ENCODE peak calls at places on chromosome 2, in nine cellular contexts. One of them, this sample, is unnamed.

GRCh38 chr2:113127646-113128385 is 418 bp downstream of the IL1RN start:
- DNase-seq in AG04450: no peak
- DNase-seq in fibroblast of mammary gland: no peak
- DNase-seq in heart left ventricle: no peak
- DNase-seq in fibroblast of lung: no peak
- DNase-seq in AG10803: no peak
- DNase-seq in stomach: no peak
- DNase-seq in coronary artery: peak
- DNase-seq in astrocyte of the spinal cord: no peak
- DNase-seq in this sample: no peak

GRCh38 chr2:107255744-107256143 is 369.8 kb upstream of the ST6GAL2 start:
- DNase-seq in AG04450: no peak
- DNase-seq in fibroblast of mammary gland: no peak
- DNase-seq in heart left ventricle: no peak
- DNase-seq in fibroblast of lung: no peak
- DNase-seq in AG10803: no peak
- DNase-seq in stomach: no peak
- DNase-seq in coronary artery: no peak
- DNase-seq in astrocyte of the spinal cord: no peak
- DNase-seq in this sample: no peak

GRCh38 chr2:32946314-32947075 is at the start of gene LTBP1:
- DNase-seq in AG04450: no peak
- DNase-seq in fibroblast of mammary gland: peak
- DNase-seq in heart left ventricle: peak
- DNase-seq in fibroblast of lung: peak
- DNase-seq in AG10803: peak
- DNase-seq in stomach: peak
- DNase-seq in coronary artery: peak
- DNase-seq in astrocyte of the spinal cord: peak
- DNase-seq in this sample: peak

GRCh38 chr2:161019311-161019710 is 140.9 kb upstream of the TANK start:
- DNase-seq in AG04450: no peak
- DNase-seq in fibroblast of mammary gland: peak
- DNase-seq in heart left ventricle: no peak
- DNase-seq in fibroblast of lung: no peak
- DNase-seq in AG10803: no peak
- DNase-seq in stomach: no peak
- DNase-seq in coronary artery: no peak
- DNase-seq in astrocyte of the spinal cord: no peak
- DNase-seq in this sample: no peak

GRCh38 chr2:72349016-72349415 is 201.4 kb upstream of the CYP26B1 start:
- DNase-seq in AG04450: no peak
- DNase-seq in fibroblast of mammary gland: no peak
- DNase-seq in heart left ventricle: no peak
- DNase-seq in fibroblast of lung: no peak
- DNase-seq in AG10803: no peak
- DNase-seq in stomach: no peak
- DNase-seq in coronary artery: no peak
- DNase-seq in astrocyte of the spinal cord: no peak
- DNase-seq in this sample: no peak

GRCh38 chr2:207967121-207967520 is 58.2 kb downstream of the PLEKHM3 start:
- DNase-seq in AG04450: no peak
- DNase-seq in fibroblast of mammary gland: no peak
- DNase-seq in heart left ventricle: no peak
- DNase-seq in fibroblast of lung: no peak
- DNase-seq in AG10803: no peak
- DNase-seq in stomach: no peak
- DNase-seq in coronary artery: no peak
- DNase-seq in astrocyte of the spinal cord: no peak
- DNase-seq in this sample: no peak

GRCh38 chr2:161836664-161837063 is 212.4 kb downstream of the SLC4A10 start:
- DNase-seq in AG04450: no peak
- DNase-seq in fibroblast of mammary gland: no peak
- DNase-seq in heart left ventricle: no peak
- DNase-seq in fibroblast of lung: no peak
- DNase-seq in AG10803: no peak
- DNase-seq in stomach: no peak
- DNase-seq in coronary artery: no peak
- DNase-seq in astrocyte of the spinal cord: no peak
- DNase-seq in this sample: no peak

GRCh38 chr2:137964066-137964858 is at the start of gene HNMT:
- DNase-seq in AG04450: no peak
- DNase-seq in fibroblast of mammary gland: peak
- DNase-seq in heart left ventricle: peak
- DNase-seq in fibroblast of lung: peak
- DNase-seq in AG10803: peak
- DNase-seq in stomach: peak
- DNase-seq in coronary artery: no peak
- DNase-seq in astrocyte of the spinal cord: peak
- DNase-seq in this sample: peak

GRCh38 chr2:178409261-178409660 is 41.7 kb downstream of the PRKRA start:
- DNase-seq in AG04450: no peak
- DNase-seq in fibroblast of mammary gland: no peak
- DNase-seq in heart left ventricle: no peak
- DNase-seq in fibroblast of lung: no peak
- DNase-seq in AG10803: no peak
- DNase-seq in stomach: no peak
- DNase-seq in coronary artery: no peak
- DNase-seq in astrocyte of the spinal cord: no peak
- DNase-seq in this sample: no peak

GRCh38 chr2:136246086-136246669 is 128.2 kb upstream of the CXCR4 start:
- DNase-seq in AG04450: no peak
- DNase-seq in fibroblast of mammary gland: peak
- DNase-seq in heart left ventricle: no peak
- DNase-seq in fibroblast of lung: peak
- DNase-seq in AG10803: peak
- DNase-seq in stomach: peak
- DNase-seq in coronary artery: no peak
- DNase-seq in astrocyte of the spinal cord: peak
- DNase-seq in this sample: peak

GRCh38 chr2:234905547-234906260 is 46.1 kb upstream of the SH3BP4 start:
- DNase-seq in AG04450: peak
- DNase-seq in fibroblast of mammary gland: no peak
- DNase-seq in heart left ventricle: no peak
- DNase-seq in fibroblast of lung: peak
- DNase-seq in AG10803: peak
- DNase-seq in stomach: no peak
- DNase-seq in coronary artery: no peak
- DNase-seq in astrocyte of the spinal cord: peak
- DNase-seq in this sample: peak

GRCh38 chr2:240642806-240643092 is 17.5 kb downstream of the GPR35 start:
- DNase-seq in AG04450: no peak
- DNase-seq in fibroblast of mammary gland: no peak
- DNase-seq in heart left ventricle: no peak
- DNase-seq in fibroblast of lung: no peak
- DNase-seq in AG10803: no peak
- DNase-seq in stomach: no peak
- DNase-seq in coronary artery: no peak
- DNase-seq in astrocyte of the spinal cord: no peak
- DNase-seq in this sample: no peak

GRCh38 chr2:197205590-197206215 is 104.9 kb downstream of the ANKRD44 start:
- DNase-seq in AG04450: no peak
- DNase-seq in fibroblast of mammary gland: no peak
- DNase-seq in heart left ventricle: no peak
- DNase-seq in fibroblast of lung: no peak
- DNase-seq in AG10803: no peak
- DNase-seq in stomach: peak
- DNase-seq in coronary artery: no peak
- DNase-seq in astrocyte of the spinal cord: no peak
- DNase-seq in this sample: no peak

GRCh38 chr2:109128048-109128465 is 948 bp upstream of the SH3RF3 start:
- DNase-seq in AG04450: peak
- DNase-seq in fibroblast of mammary gland: peak
- DNase-seq in heart left ventricle: peak
- DNase-seq in fibroblast of lung: peak
- DNase-seq in AG10803: peak
- DNase-seq in stomach: peak
- DNase-seq in coronary artery: peak
- DNase-seq in astrocyte of the spinal cord: peak
- DNase-seq in this sample: peak

GRCh38 chr2:185979546-185980071 is 241.0 kb downstream of the FSIP2 start:
- DNase-seq in AG04450: no peak
- DNase-seq in fibroblast of mammary gland: peak
- DNase-seq in heart left ventricle: no peak
- DNase-seq in fibroblast of lung: peak
- DNase-seq in AG10803: no peak
- DNase-seq in stomach: no peak
- DNase-seq in coronary artery: no peak
- DNase-seq in astrocyte of the spinal cord: peak
- DNase-seq in this sample: no peak

GRCh38 chr2:200356794-200357472 is 50.4 kb downstream of the SPATS2L start:
- DNase-seq in AG04450: peak
- DNase-seq in fibroblast of mammary gland: peak
- DNase-seq in heart left ventricle: no peak
- DNase-seq in fibroblast of lung: peak
- DNase-seq in AG10803: peak
- DNase-seq in stomach: no peak
- DNase-seq in coronary artery: no peak
- DNase-seq in astrocyte of the spinal cord: peak
- DNase-seq in this sample: peak

GRCh38 chr2:71736091-71736878 is 282.9 kb downstream of the DYSF start:
- DNase-seq in AG04450: no peak
- DNase-seq in fibroblast of mammary gland: no peak
- DNase-seq in heart left ventricle: no peak
- DNase-seq in fibroblast of lung: no peak
- DNase-seq in AG10803: no peak
- DNase-seq in stomach: no peak
- DNase-seq in coronary artery: peak
- DNase-seq in astrocyte of the spinal cord: no peak
- DNase-seq in this sample: no peak

GRCh38 chr2:152336103-152336853 is 1.3 kb downstream of the FMNL2 start:
- DNase-seq in AG04450: no peak
- DNase-seq in fibroblast of mammary gland: peak
- DNase-seq in heart left ventricle: peak
- DNase-seq in fibroblast of lung: peak
- DNase-seq in AG10803: peak
- DNase-seq in stomach: peak
- DNase-seq in coronary artery: peak
- DNase-seq in astrocyte of the spinal cord: peak
- DNase-seq in this sample: peak

GRCh38 chr2:152334701-152335015 is 316 bp upstream of the FMNL2 start:
- DNase-seq in AG04450: no peak
- DNase-seq in fibroblast of mammary gland: no peak
- DNase-seq in heart left ventricle: no peak
- DNase-seq in fibroblast of lung: no peak
- DNase-seq in AG10803: no peak
- DNase-seq in stomach: no peak
- DNase-seq in coronary artery: no peak
- DNase-seq in astrocyte of the spinal cord: no peak
- DNase-seq in this sample: no peak

GRCh38 chr2:152335851-152336102 is 803 bp downstream of the FMNL2 start:
- DNase-seq in AG04450: no peak
- DNase-seq in fibroblast of mammary gland: no peak
- DNase-seq in heart left ventricle: no peak
- DNase-seq in fibroblast of lung: no peak
- DNase-seq in AG10803: no peak
- DNase-seq in stomach: no peak
- DNase-seq in coronary artery: no peak
- DNase-seq in astrocyte of the spinal cord: no peak
- DNase-seq in this sample: no peak

GRCh38 chr2:152336854-152337510 is 2.0 kb downstream of the FMNL2 start:
- DNase-seq in AG04450: no peak
- DNase-seq in fibroblast of mammary gland: peak
- DNase-seq in heart left ventricle: no peak
- DNase-seq in fibroblast of lung: peak
- DNase-seq in AG10803: peak
- DNase-seq in stomach: peak
- DNase-seq in coronary artery: no peak
- DNase-seq in astrocyte of the spinal cord: peak
- DNase-seq in this sample: peak

GRCh38 chr2:152335016-152335850 is at the start of gene FMNL2:
- DNase-seq in AG04450: peak
- DNase-seq in fibroblast of mammary gland: peak
- DNase-seq in heart left ventricle: peak
- DNase-seq in fibroblast of lung: peak
- DNase-seq in AG10803: peak
- DNase-seq in stomach: peak
- DNase-seq in coronary artery: peak
- DNase-seq in astrocyte of the spinal cord: peak
- DNase-seq in this sample: peak
- TF ChIP-seq CTCF in AG04450: peak
- TF ChIP-seq CTCF in fibroblast of mammary gland: no peak
- TF ChIP-seq CTCF in heart left ventricle: no peak
- TF ChIP-seq CTCF in fibroblast of lung: no peak
- TF ChIP-seq CTCF in AG10803: no peak
- TF ChIP-seq CTCF in stomach: no peak
- TF ChIP-seq CTCF in coronary artery: no peak
- TF ChIP-seq CTCF in astrocyte of the spinal cord: no peak
- TF ChIP-seq CTCF in this sample: no peak

DNA sequence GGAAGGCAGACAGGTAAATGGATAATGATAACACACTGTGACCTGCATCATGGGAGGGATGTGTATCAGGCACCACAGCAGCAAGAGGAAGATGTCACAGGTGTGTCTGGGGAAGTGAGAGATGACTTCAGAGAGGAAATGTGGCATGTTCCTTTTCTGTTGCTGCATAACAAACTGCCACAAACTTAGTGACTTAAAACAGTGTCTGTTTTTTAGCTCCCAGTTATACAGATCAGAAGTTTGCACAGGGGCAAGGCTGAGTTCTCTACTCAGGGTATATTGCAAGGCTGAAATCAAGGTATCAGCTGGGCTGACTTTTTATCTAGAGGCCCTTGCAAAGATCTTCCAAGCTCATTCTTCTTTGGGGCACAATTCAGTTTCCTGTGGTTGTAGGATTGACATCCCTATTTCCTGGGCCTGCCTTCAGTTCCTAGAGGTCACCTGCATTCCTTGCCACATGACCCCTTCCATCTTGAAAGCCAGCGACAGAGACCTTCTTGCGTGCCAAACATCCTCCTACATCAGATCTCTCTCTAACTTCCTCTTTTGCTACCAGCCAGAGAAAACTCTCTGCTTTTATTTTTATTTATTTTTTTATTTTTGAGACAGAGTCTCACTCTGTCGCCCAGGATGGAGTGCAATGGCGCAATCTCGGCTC is 2.1 kb upstream of the MAP3K2 start:
- DNase-seq in AG04450: no peak
- DNase-seq in fibroblast of mammary gland: no peak
- DNase-seq in heart left ventricle: no peak
- DNase-seq in fibroblast of lung: no peak
- DNase-seq in AG10803: no peak
- DNase-seq in stomach: no peak
- DNase-seq in coronary artery: no peak
- DNase-seq in astrocyte of the spinal cord: no peak
- DNase-seq in this sample: no peak
- H3K4me3 ChIP-seq in AG04450: no peak
- H3K4me3 ChIP-seq in fibroblast of mammary gland: no peak
- H3K4me3 ChIP-seq in heart left ventricle: no peak
- H3K4me3 ChIP-seq in fibroblast of lung: no peak
- H3K4me3 ChIP-seq in AG10803: no peak
- H3K4me3 ChIP-seq in stomach: no peak
- H3K4me3 ChIP-seq in coronary artery: no peak
- H3K4me3 ChIP-seq in astrocyte of the spinal cord: no peak
- H3K4me3 ChIP-seq in this sample: no peak

GRCh38 chr2:150548527-150548926 is 61.1 kb upstream of the RND3 start:
- DNase-seq in AG04450: no peak
- DNase-seq in fibroblast of mammary gland: peak
- DNase-seq in heart left ventricle: no peak
- DNase-seq in fibroblast of lung: peak
- DNase-seq in AG10803: peak
- DNase-seq in stomach: no peak
- DNase-seq in coronary artery: no peak
- DNase-seq in astrocyte of the spinal cord: peak
- DNase-seq in this sample: no peak
- TF ChIP-seq CTCF in AG04450: peak
- TF ChIP-seq CTCF in fibroblast of mammary gland: peak
- TF ChIP-seq CTCF in heart left ventricle: no peak
- TF ChIP-seq CTCF in fibroblast of lung: peak
- TF ChIP-seq CTCF in AG10803: peak
- TF ChIP-seq CTCF in stomach: no peak
- TF ChIP-seq CTCF in coronary artery: no peak
- TF ChIP-seq CTCF in astrocyte of the spinal cord: peak
- TF ChIP-seq CTCF in this sample: peak

GRCh38 chr2:212318636-212319035 is 220.0 kb downstream of the ERBB4 start:
- DNase-seq in AG04450: no peak
- DNase-seq in fibroblast of mammary gland: no peak
- DNase-seq in heart left ventricle: no peak
- DNase-seq in fibroblast of lung: no peak
- DNase-seq in AG10803: no peak
- DNase-seq in stomach: no peak
- DNase-seq in coronary artery: no peak
- DNase-seq in astrocyte of the spinal cord: no peak
- DNase-seq in this sample: no peak
- H3K4me3 ChIP-seq in AG04450: no peak
- H3K4me3 ChIP-seq in fibroblast of mammary gland: no peak
- H3K4me3 ChIP-seq in heart left ventricle: no peak
- H3K4me3 ChIP-seq in fibroblast of lung: no peak
- H3K4me3 ChIP-seq in AG10803: no peak
- H3K4me3 ChIP-seq in stomach: no peak
- H3K4me3 ChIP-seq in coronary artery: no peak
- H3K4me3 ChIP-seq in astrocyte of the spinal cord: no peak
- H3K4me3 ChIP-seq in this sample: no peak